ENCODE peak calls at places on chromosomes 5 and 9, in six cellular contexts. S is IMR-90, T is HepG2, Y is K562, L is GM12878, U is SK-N-SH. Z is an unnamed sample.

GRCh38 chr9:116310212-116310611 is 156.6 kb downstream of the PAPPA start:
- DNase-seq in L (no peak), U (no peak), S (no peak), Y (no peak), T (no peak), Z (no peak)

GRCh38 chr9:136655244-136656225 is 7.2 kb upstream of the EGFL7 start:
- DNase-seq in L (no peak), Y (no peak), S (no peak), U (no peak), T (no peak), Z (peak)

GRCh38 chr9:128258326-128258725 is 17.5 kb downstream of the GOLGA2 start:
- DNase-seq in U (no peak), Y (no peak), T (no peak), L (no peak), S (no peak), Z (no peak)

GRCh38 chr9:98314381-98315066 is 59.1 kb upstream of the TBC1D2 start:
- DNase-seq in L (no peak), T (no peak), U (no peak), S (peak), Y (no peak), Z (no peak)

GRCh38 chr9:83154087-83154736 is 91.3 kb upstream of the RASEF start:
- DNase-seq in Y (no peak), U (no peak), T (no peak), S (peak), L (peak), Z (no peak)

GRCh38 chr5:8508196-8508595 is 639.2 kb downstream of the MTRR start:
- DNase-seq in Y (no peak), U (no peak), T (no peak), S (peak), L (no peak), Z (no peak)

GRCh38 chr9:136385015-136385414 is 11.5 kb upstream of the CARD9 start:
- DNase-seq in Y (no peak), L (no peak), U (no peak), T (no peak), S (no peak), Z (no peak)

GRCh38 chr5:60178101-60178500 is 284.6 kb upstream of the PDE4D start:
- DNase-seq in Y (no peak), S (no peak), L (no peak), T (no peak), U (no peak), Z (no peak)

GRCh38 chr5:81010636-81011035 is 50.5 kb downstream of the RASGRF2 start:
- DNase-seq in S (peak), L (no peak), Y (no peak), U (no peak), T (no peak), Z (no peak)

GRCh38 chr9:3884736-3885135 is 358.9 kb upstream of the RFX3 start:
- DNase-seq in L (no peak), S (no peak), T (no peak), Y (no peak), U (no peak), Z (no peak)

GRCh38 chr5:81924467-81924866 is 47.4 kb upstream of the ATG10 start:
- DNase-seq in T (no peak), S (no peak), Y (no peak), U (no peak), L (no peak), Z (no peak)

GRCh38 chr9:113648586-113648985 is 185.1 kb downstream of the RGS3 start:
- DNase-seq in U (no peak), Y (no peak), T (no peak), L (no peak), S (no peak), Z (no peak)

GRCh38 chr5:78758169-78758839 is 109.7 kb upstream of the LHFPL2 start:
- DNase-seq in L (peak), S (peak), T (peak), U (no peak), Y (no peak), Z (no peak)

GRCh38 chr9:127724012-127724411 is 8.1 kb downstream of the TTC16 start:
- DNase-seq in Y (no peak), T (no peak), L (no peak), S (no peak), U (no peak), Z (no peak)

GRCh38 chr5:88883566-88884434 is 816 bp upstream of the MEF2C start:
- DNase-seq in L (no peak), T (no peak), Y (peak), U (peak), S (peak), Z (peak)

GRCh38 chr5:122985006-122985700 is 51.4 kb downstream of the PPIC start:
- DNase-seq in L (no peak), U (no peak), S (peak), Y (no peak), T (peak), Z (no peak)

GRCh38 chr5:600551-601541 is 11.3 kb upstream of the CEP72 start:
- DNase-seq in S (no peak), T (no peak), L (no peak), Y (no peak), U (no peak), Z (no peak)

GRCh38 chr5:53817183-53817582 is 256.7 kb downstream of the NDUFS4 start:
- DNase-seq in Y (no peak), U (no peak), S (peak), T (no peak), L (no peak), Z (no peak)

GRCh38 chr5:154209591-154210081 is 19.1 kb downstream of the GALNT10 start:
- DNase-seq in L (no peak), S (no peak), U (no peak), Y (no peak), T (peak), Z (no peak)

GRCh38 chr5:102583663-102584062 is 84.9 kb upstream of the SLCO6A1 start:
- DNase-seq in S (peak), L (no peak), T (no peak), U (peak), Y (peak), Z (no peak)

GRCh38 chr9:121620777-121621437 is 30.5 kb upstream of the DAB2IP start:
- DNase-seq in S (no peak), Y (peak), L (no peak), U (peak), T (peak), Z (no peak)

GRCh38 chr5:93503598-93504067 is 77.4 kb downstream of the NR2F1-AS1 start:
- DNase-seq in S (peak), Y (no peak), T (peak), L (no peak), U (no peak), Z (no peak)

GRCh38 chr5:329106-329757 is 7.7 kb downstream of the AHRR start:
- DNase-seq in S (peak), Y (no peak), T (no peak), L (no peak), U (no peak), Z (no peak)

GRCh38 chr5:71891856-71892255 is 172.8 kb downstream of the CARTPT start:
- DNase-seq in T (no peak), U (no peak), Y (no peak), L (no peak), S (peak), Z (no peak)

GRCh38 chr5:132023258-132024116 is 12.0 kb upstream of the ACSL6 start:
- DNase-seq in Y (no peak), U (no peak), S (no peak), T (no peak), L (no peak), Z (no peak)

GRCh38 chr9:128702949-128703615 is 779 bp downstream of the PKN3 start:
- DNase-seq in Y (peak), L (no peak), S (no peak), T (no peak), U (peak), Z (no peak)

GRCh38 chr5:98735806-98736507 is 37.5 kb upstream of the RGMB start:
- DNase-seq in L (no peak), U (no peak), Y (no peak), T (no peak), S (peak), Z (no peak)

GRCh38 chr5:77743181-77743580 is 33.0 kb downstream of the TBCA start:
- DNase-seq in U (no peak), S (peak), L (no peak), Y (no peak), T (no peak), Z (no peak)

GRCh38 chr9:108439967-108440366 is 415.8 kb downstream of the ACTL7B start:
- DNase-seq in S (peak), Y (no peak), L (no peak), T (no peak), U (no peak), Z (no peak)

GRCh38 chr9:128127990-128128835 is 684 bp upstream of the PTGES2 start:
- DNase-seq in T (peak), L (peak), U (peak), Y (peak), S (peak), Z (no peak)

GRCh38 chr5:176901260-176902101 is 2.3 kb upstream of the HK3 start:
- DNase-seq in Y (no peak), U (no peak), T (no peak), L (peak), S (peak), Z (no peak)

GRCh38 chr9:121312169-121312568 is 44.2 kb downstream of the GSN start:
- DNase-seq in L (no peak), U (no peak), Y (no peak), S (no peak), T (no peak), Z (no peak)

GRCh38 chr9:37501957-37502596 is 16.3 kb downstream of the POLR1E start:
- DNase-seq in S (no peak), L (no peak), Y (no peak), T (peak), U (no peak), Z (no peak)

GRCh38 chr5:79800979-79801827 is 111.6 kb downstream of the CMYA5 start:
- DNase-seq in U (no peak), Y (no peak), T (no peak), S (peak), L (no peak), Z (no peak)

GRCh38 chr9:83620841-83621636 is 1.9 kb upstream of the IDNK start:
- DNase-seq in T (peak), Y (peak), U (peak), L (no peak), S (peak), Z (peak)

GRCh38 chr9:105309531-105309931 is 65.1 kb downstream of the SLC44A1 start:
- DNase-seq in S (no peak), T (no peak), U (no peak), Y (no peak), L (no peak), Z (no peak)

GRCh38 chr9:105316703-105317102 is 72.3 kb downstream of the SLC44A1 start:
- DNase-seq in S (no peak), U (no peak), L (no peak), T (no peak), Y (no peak), Z (no peak)

GRCh38 chr9:105311317-105311716 is 66.9 kb downstream of the SLC44A1 start:
- DNase-seq in L (no peak), U (no peak), S (peak), T (no peak), Y (no peak), Z (no peak)

GRCh38 chr9:105308448-105309412 is 64.3 kb downstream of the SLC44A1 start:
- DNase-seq in T (no peak), S (no peak), L (no peak), Y (no peak), U (no peak), Z (no peak)

DNA sequence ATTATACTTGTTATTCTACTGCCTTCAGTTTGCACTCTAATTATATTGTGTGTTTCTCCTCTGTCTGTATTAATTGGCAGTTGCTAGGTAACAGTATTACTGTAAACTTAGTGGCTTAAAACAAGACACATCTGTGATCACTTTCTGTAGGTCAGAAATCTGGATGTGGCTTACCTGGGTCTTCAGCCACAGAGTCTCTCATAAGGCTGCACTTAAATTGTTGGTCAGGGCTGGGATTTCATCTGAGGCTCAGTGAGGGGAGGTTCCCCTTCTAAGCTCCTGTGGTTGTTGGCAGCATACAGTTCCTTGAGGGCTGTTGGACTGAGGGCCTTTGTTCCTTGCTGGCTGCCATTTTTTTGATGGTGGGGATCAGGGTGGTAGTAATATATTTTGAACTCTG is 68.8 kb downstream of the SLC44A1 start:
- DNase-seq in U (no peak), L (no peak), T (no peak), S (no peak), Y (no peak), Z (no peak)
- TF ChIP-seq RAD21 in U (no peak), L (no peak), T (no peak), S (no peak), Y (no peak), Z (no peak)

GRCh38 chr9:101706929-101707328 is 31.5 kb downstream of the GRIN3A start:
- DNase-seq in S (no peak), T (no peak), U (peak), Y (no peak), L (no peak), Z (no peak)
- TF ChIP-seq USF2 in S (no peak), T (no peak), U (no peak), Y (no peak), L (no peak), Z (no peak)

GRCh38 chr5:30808996-30809395 is 384.5 kb upstream of the CDH6 start:
- DNase-seq in S (peak), T (no peak), Y (no peak), L (no peak), U (no peak), Z (no peak)

GRCh38 chr5:30804739-30805313 is 388.7 kb upstream of the CDH6 start:
- DNase-seq in L (no peak), U (no peak), Y (no peak), S (peak), T (no peak), Z (peak)

GRCh38 chr5:30802961-30803705 is 390.4 kb upstream of the CDH6 start:
- DNase-seq in Y (no peak), L (no peak), S (peak), T (no peak), U (no peak), Z (no peak)
- H3K9ac ChIP-seq in Y (no peak), L (no peak), S (no peak), T (no peak), U (no peak), Z (no peak)

DNA sequence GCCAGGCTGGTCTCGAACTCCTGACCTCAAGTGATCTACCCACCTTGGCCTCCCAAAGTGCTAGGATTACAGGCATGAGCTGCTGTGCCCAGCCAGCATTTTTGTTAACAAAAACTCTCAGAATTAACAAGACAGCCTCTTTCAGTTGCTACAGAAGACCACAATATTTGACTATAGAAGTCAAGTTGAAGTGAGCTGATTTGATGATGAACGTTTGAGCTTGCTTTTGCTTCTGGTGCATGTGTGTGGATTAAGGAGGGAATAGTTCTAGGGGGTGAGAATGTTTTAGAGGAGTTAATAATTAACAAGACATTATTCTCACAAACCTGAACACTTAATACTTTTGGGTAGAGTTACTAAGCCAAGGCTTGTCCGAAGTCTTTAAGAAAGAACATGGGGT is 191.6 kb downstream of the TENT4A start:
- DNase-seq in L (no peak), Y (no peak), U (no peak), S (no peak), T (no peak), Z (no peak)
- TF ChIP-seq RAD21 in L (no peak), Y (no peak), U (no peak), S (no peak), T (no peak), Z (no peak)

GRCh38 chr9:24614070-24614469 is 68.4 kb upstream of the IZUMO3 start:
- DNase-seq in Y (no peak), T (no peak), U (peak), L (no peak), S (no peak), Z (no peak)
- TF ChIP-seq USF2 in Y (no peak), T (no peak), U (no peak), L (no peak), S (no peak), Z (no peak)

GRCh38 chr5:144028058-144028457 is 142.4 kb downstream of the YIPF5 start:
- DNase-seq in Y (no peak), T (no peak), S (peak), U (no peak), L (no peak), Z (no peak)
- H3K9ac ChIP-seq in Y (no peak), T (no peak), S (no peak), U (peak), L (no peak), Z (no peak)

DNA sequence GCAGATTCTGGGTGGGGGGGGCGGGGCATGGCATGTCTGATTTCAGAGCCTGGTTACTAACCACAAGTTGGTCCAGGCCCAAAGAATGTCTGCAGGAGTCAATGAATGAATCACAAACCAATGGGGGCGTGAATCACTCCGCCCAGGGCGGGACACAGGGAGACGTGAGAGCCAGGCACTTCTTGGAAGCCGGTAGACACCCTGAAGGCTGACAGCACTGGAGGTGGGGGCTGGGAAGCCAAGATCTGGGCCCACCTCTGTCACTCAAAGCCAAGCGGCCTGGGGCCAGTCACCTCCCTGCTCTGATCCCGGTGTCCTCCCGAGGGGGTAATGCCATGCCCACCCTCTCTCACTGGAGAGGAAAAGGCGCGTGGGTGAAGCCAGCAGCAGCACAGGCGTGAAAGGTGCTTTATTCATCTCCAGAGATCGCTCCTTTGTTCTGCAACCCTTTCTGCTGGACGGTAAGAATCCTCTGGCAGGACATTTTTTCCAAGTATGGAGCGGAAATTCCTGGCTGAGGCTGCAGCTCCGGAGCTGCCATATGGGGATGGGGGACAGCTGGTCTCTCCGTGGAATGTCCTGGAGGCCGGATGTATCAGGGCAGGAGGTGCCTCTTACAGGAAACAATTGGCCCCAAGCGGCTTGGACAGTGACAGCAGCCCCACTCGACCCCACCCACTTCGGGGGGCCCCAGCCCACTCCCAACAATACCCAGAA is 85.0 kb downstream of the STK10 start:
- DNase-seq in L (no peak), U (no peak), S (peak), Y (peak), T (no peak), Z (no peak)
- TF ChIP-seq RAD21 in L (no peak), U (no peak), S (no peak), Y (no peak), T (no peak), Z (no peak)

GRCh38 chr5:35087971-35088370 is 40.2 kb upstream of the AGXT2 start:
- DNase-seq in Y (no peak), T (no peak), L (no peak), S (peak), U (no peak), Z (no peak)
- TF ChIP-seq USF2 in Y (no peak), T (no peak), L (no peak), S (no peak), U (no peak), Z (no peak)